ENCODE peak calls at places on chromosomes 12 and 14, in five cellular contexts. K, U, F, E and Z are unnamed samples.

GRCh38 chr14:71296184-71296583 is 388.9 kb downstream of the PCNX1 start:
- DNase-seq in U (no peak), E (no peak), F (no peak), K (no peak), Z (no peak)

GRCh38 chr12:11649413-11650278 is at the start of gene ETV6:
- DNase-seq in U (peak), F (no peak), E (peak), K (peak), Z (peak)

GRCh38 chr12:87136330-87136976 is 880.3 kb upstream of the MGAT4C start:
- DNase-seq in U (no peak), E (no peak), F (no peak), K (no peak), Z (no peak)

GRCh38 chr14:37583358-37584210 is 11.5 kb downstream of the FOXA1 start:
- DNase-seq in U (no peak), F (peak), E (no peak), K (peak), Z (no peak)

GRCh38 chr12:12097821-12098688 is 27.3 kb downstream of the BCL2L14 start:
- DNase-seq in E (no peak), F (no peak), K (no peak), U (peak), Z (no peak)

GRCh38 chr12:88998421-88998820 is 353.9 kb downstream of the DUSP6 start:
- DNase-seq in K (no peak), U (no peak), E (no peak), F (no peak), Z (no peak)

GRCh38 chr12:17214910-17215309 is 608.9 kb upstream of the LMO3 start:
- DNase-seq in K (no peak), U (no peak), F (no peak), E (no peak), Z (no peak)

GRCh38 chr14:101844219-101844618 is 82.7 kb downstream of the PPP2R5C start:
- DNase-seq in E (no peak), F (no peak), U (no peak), K (no peak), Z (no peak)

GRCh38 chr14:71235865-71236264 is 328.6 kb downstream of the PCNX1 start:
- DNase-seq in U (peak), K (peak), E (no peak), F (no peak), Z (peak)

GRCh38 chr12:58888131-58888783 is 32.0 kb downstream of the LRIG3 start:
- DNase-seq in E (no peak), K (peak), U (peak), F (peak), Z (peak)

GRCh38 chr12:121983546-121984205 is 38.0 kb upstream of the BCL7A start:
- DNase-seq in U (no peak), F (no peak), E (no peak), K (no peak), Z (no peak)

GRCh38 chr14:45073480-45073879 is 10.4 kb upstream of the PRPF39 start:
- DNase-seq in E (no peak), U (no peak), F (no peak), K (no peak), Z (no peak)

GRCh38 chr12:75360920-75361319 is 26.4 kb downstream of the GLIPR1L1 start:
- DNase-seq in E (no peak), K (no peak), U (no peak), F (no peak), Z (no peak)

GRCh38 chr14:74964787-74965769 is 9.7 kb upstream of the PGF start:
- DNase-seq in U (peak), F (no peak), E (no peak), K (no peak), Z (no peak)

GRCh38 chr12:66744956-66745383 is 66.1 kb upstream of the GRIP1 start:
- DNase-seq in U (no peak), K (no peak), F (no peak), E (no peak), Z (no peak)

GRCh38 chr12:98653866-98654493 is 8.9 kb downstream of the APAF1 start:
- DNase-seq in F (no peak), E (no peak), U (peak), K (peak), Z (no peak)

GRCh38 chr14:100677925-100678765 is 48.5 kb upstream of the DLK1 start:
- DNase-seq in K (peak), F (no peak), U (peak), E (no peak), Z (peak)

GRCh38 chr12:99257672-99258071 is 389.9 kb upstream of the GARIN6 start:
- DNase-seq in K (no peak), U (no peak), E (no peak), F (no peak), Z (no peak)

GRCh38 chr14:50362791-50363733 is 33.6 kb downstream of the CDKL1 start:
- DNase-seq in U (peak), K (no peak), E (peak), F (no peak), Z (no peak)

GRCh38 chr12:31591308-31591901 is 469 bp upstream of the DENND5B start:
- DNase-seq in U (peak), K (peak), F (no peak), E (peak), Z (peak)

GRCh38 chr14:63701614-63702291 is 26.1 kb downstream of the SGPP1 start:
- DNase-seq in F (no peak), K (no peak), E (no peak), U (no peak), Z (no peak)

GRCh38 chr14:64604001-64604400 is 54.2 kb downstream of the PPP1R36 start:
- DNase-seq in K (no peak), U (no peak), E (no peak), F (no peak), Z (no peak)

GRCh38 chr14:85296466-85297210 is 233.3 kb upstream of the FLRT2 start:
- DNase-seq in E (no peak), K (no peak), U (peak), F (no peak), Z (no peak)

GRCh38 chr12:16884056-16884455 is 278.1 kb upstream of the LMO3 start:
- DNase-seq in F (no peak), E (no peak), K (no peak), U (no peak), Z (no peak)

GRCh38 chr12:90959538-90960139 is 4.7 kb upstream of the CCER1 start:
- DNase-seq in E (no peak), F (peak), K (peak), U (peak), Z (no peak)

GRCh38 chr14:72443991-72444431 is 449.9 kb downstream of the DPF3 start:
- DNase-seq in E (peak), F (no peak), K (no peak), U (no peak), Z (no peak)

GRCh38 chr12:120402217-120402616 is 33.3 kb upstream of the MSI1 start:
- DNase-seq in K (no peak), F (no peak), U (peak), E (no peak), Z (no peak)

GRCh38 chr14:59292921-59293605 is 104.6 kb downstream of the DAAM1 start:
- DNase-seq in U (no peak), F (no peak), K (no peak), E (no peak), Z (no peak)

GRCh38 chr12:16669756-16670155 is 63.8 kb upstream of the LMO3 start:
- DNase-seq in F (no peak), K (no peak), U (no peak), E (no peak), Z (no peak)

GRCh38 chr14:61280526-61281185 is 482 bp downstream of the TMEM30B start:
- DNase-seq in E (peak), K (peak), U (peak), F (no peak), Z (no peak)

GRCh38 chr12:57549909-57550627 is at the start of gene KIF5A:
- DNase-seq in E (peak), K (peak), U (peak), F (no peak), Z (peak)

GRCh38 chr14:21668377-21668776 is 5.2 kb downstream of the OR4E1 start:
- DNase-seq in K (no peak), U (no peak), F (no peak), E (no peak), Z (no peak)